ENCODE peak calls at places on chromosome 14, in six cellular contexts. One of them, this sample, is unnamed.

GRCh38 chr14:102893452-102893851 is 29.0 kb upstream of the AMN start:
- DNase-seq in CD8-positive, alpha-beta memory T cell: no peak
- DNase-seq in small intestine: peak; percentile 58
- DNase-seq in OCI-LY7: no peak
- DNase-seq in PC-3: no peak
- DNase-seq in body of pancreas: no peak
- DNase-seq in this sample: peak; percentile 97

GRCh38 chr14:35866595-35867279 is 40.6 kb downstream of the BRMS1L start:
- DNase-seq in CD8-positive, alpha-beta memory T cell: no peak
- DNase-seq in small intestine: no peak
- DNase-seq in OCI-LY7: no peak
- DNase-seq in PC-3: no peak
- DNase-seq in body of pancreas: no peak
- DNase-seq in this sample: no peak

GRCh38 chr14:84592770-84593169 is 937.2 kb upstream of the FLRT2 start:
- DNase-seq in CD8-positive, alpha-beta memory T cell: no peak
- DNase-seq in small intestine: no peak
- DNase-seq in OCI-LY7: no peak
- DNase-seq in PC-3: no peak
- DNase-seq in body of pancreas: no peak
- DNase-seq in this sample: no peak

GRCh38 chr14:84927096-84927910 is 602.6 kb upstream of the FLRT2 start:
- DNase-seq in CD8-positive, alpha-beta memory T cell: no peak
- DNase-seq in small intestine: no peak
- DNase-seq in OCI-LY7: no peak
- DNase-seq in PC-3: no peak
- DNase-seq in body of pancreas: no peak
- DNase-seq in this sample: peak; percentile 25

GRCh38 chr14:61192970-61193369 is 88.2 kb downstream of the TMEM30B start:
- DNase-seq in CD8-positive, alpha-beta memory T cell: no peak
- DNase-seq in small intestine: no peak
- DNase-seq in OCI-LY7: no peak
- DNase-seq in PC-3: no peak
- DNase-seq in body of pancreas: no peak
- DNase-seq in this sample: no peak

GRCh38 chr14:75011356-75012097 is 8.8 kb downstream of the EIF2B2 start:
- DNase-seq in CD8-positive, alpha-beta memory T cell: no peak
- DNase-seq in small intestine: no peak
- DNase-seq in OCI-LY7: no peak
- DNase-seq in PC-3: peak; percentile 48
- DNase-seq in body of pancreas: no peak
- DNase-seq in this sample: peak; percentile 56

GRCh38 chr14:68734231-68734732 is 58.6 kb downstream of the ZFP36L1 start:
- DNase-seq in CD8-positive, alpha-beta memory T cell: no peak
- DNase-seq in small intestine: peak; percentile 49
- DNase-seq in OCI-LY7: peak; percentile 56
- DNase-seq in PC-3: no peak
- DNase-seq in body of pancreas: no peak
- DNase-seq in this sample: no peak

GRCh38 chr14:24195186-24196070 is at the start of gene TM9SF1:
- DNase-seq in CD8-positive, alpha-beta memory T cell: peak; percentile 91
- DNase-seq in small intestine: peak; percentile 85
- DNase-seq in OCI-LY7: peak; percentile 93
- DNase-seq in PC-3: peak; percentile 78
- DNase-seq in body of pancreas: peak; percentile 89
- DNase-seq in this sample: peak; percentile 92

GRCh38 chr14:30196861-30197260 is 269.2 kb upstream of the PRKD1 start:
- DNase-seq in CD8-positive, alpha-beta memory T cell: no peak
- DNase-seq in small intestine: no peak
- DNase-seq in OCI-LY7: no peak
- DNase-seq in PC-3: no peak
- DNase-seq in body of pancreas: no peak
- DNase-seq in this sample: no peak

GRCh38 chr14:68520637-68521556 is 272.0 kb downstream of the ZFP36L1 start:
- DNase-seq in CD8-positive, alpha-beta memory T cell: no peak
- DNase-seq in small intestine: peak; percentile 84
- DNase-seq in OCI-LY7: no peak
- DNase-seq in PC-3: peak; percentile 95
- DNase-seq in body of pancreas: peak; percentile 87
- DNase-seq in this sample: no peak

GRCh38 chr14:23579311-23579630 is 681 bp upstream of the JPH4 start:
- DNase-seq in CD8-positive, alpha-beta memory T cell: no peak
- DNase-seq in small intestine: no peak
- DNase-seq in OCI-LY7: no peak
- DNase-seq in PC-3: no peak
- DNase-seq in body of pancreas: no peak
- DNase-seq in this sample: no peak

GRCh38 chr14:99055019-99055418 is 217.0 kb downstream of the BCL11B start:
- DNase-seq in CD8-positive, alpha-beta memory T cell: no peak
- DNase-seq in small intestine: no peak
- DNase-seq in OCI-LY7: no peak
- DNase-seq in PC-3: no peak
- DNase-seq in body of pancreas: no peak
- DNase-seq in this sample: no peak

GRCh38 chr14:24368562-24369252 is 723 bp downstream of the NFATC4 start:
- DNase-seq in CD8-positive, alpha-beta memory T cell: peak; percentile 13
- DNase-seq in small intestine: no peak
- DNase-seq in OCI-LY7: peak; percentile 53
- DNase-seq in PC-3: no peak
- DNase-seq in body of pancreas: peak; percentile 34
- DNase-seq in this sample: peak; percentile 74

GRCh38 chr14:29897181-29897580 is 30.5 kb downstream of the PRKD1 start:
- DNase-seq in CD8-positive, alpha-beta memory T cell: no peak
- DNase-seq in small intestine: no peak
- DNase-seq in OCI-LY7: no peak
- DNase-seq in PC-3: no peak
- DNase-seq in body of pancreas: no peak
- DNase-seq in this sample: no peak

GRCh38 chr14:23245282-23245681 is 7.5 kb downstream of the RNF212B start:
- DNase-seq in CD8-positive, alpha-beta memory T cell: no peak
- DNase-seq in small intestine: peak; percentile 76
- DNase-seq in OCI-LY7: no peak
- DNase-seq in PC-3: no peak
- DNase-seq in body of pancreas: no peak
- DNase-seq in this sample: no peak

GRCh38 chr14:79028281-79028680 is 858.1 kb downstream of the NRXN3 start:
- DNase-seq in CD8-positive, alpha-beta memory T cell: no peak
- DNase-seq in small intestine: no peak
- DNase-seq in OCI-LY7: no peak
- DNase-seq in PC-3: peak; percentile 30
- DNase-seq in body of pancreas: no peak
- DNase-seq in this sample: no peak

GRCh38 chr14:100872241-100872640 is 31.3 kb downstream of the RTL1 start:
- DNase-seq in CD8-positive, alpha-beta memory T cell: no peak
- DNase-seq in small intestine: no peak
- DNase-seq in OCI-LY7: no peak
- DNase-seq in PC-3: no peak
- DNase-seq in body of pancreas: no peak
- DNase-seq in this sample: no peak

GRCh38 chr14:54570047-54570446 is 3.1 kb downstream of the SAMD4A start:
- DNase-seq in CD8-positive, alpha-beta memory T cell: no peak
- DNase-seq in small intestine: no peak
- DNase-seq in OCI-LY7: no peak
- DNase-seq in PC-3: peak; percentile 15
- DNase-seq in body of pancreas: no peak
- DNase-seq in this sample: no peak

GRCh38 chr14:24395609-24396580 is 2.9 kb upstream of the NYNRIN start:
- DNase-seq in CD8-positive, alpha-beta memory T cell: no peak
- DNase-seq in small intestine: no peak
- DNase-seq in OCI-LY7: peak; percentile 13
- DNase-seq in PC-3: no peak
- DNase-seq in body of pancreas: no peak
- DNase-seq in this sample: no peak

GRCh38 chr14:29339491-29339890 is 572.9 kb downstream of the FOXG1 start:
- DNase-seq in CD8-positive, alpha-beta memory T cell: no peak
- DNase-seq in small intestine: no peak
- DNase-seq in OCI-LY7: no peak
- DNase-seq in PC-3: peak; percentile 59
- DNase-seq in body of pancreas: no peak
- DNase-seq in this sample: no peak

GRCh38 chr14:66624319-66624937 is 116.5 kb downstream of the GPHN start:
- DNase-seq in CD8-positive, alpha-beta memory T cell: no peak
- DNase-seq in small intestine: peak; percentile 56
- DNase-seq in OCI-LY7: peak; percentile 27
- DNase-seq in PC-3: peak; percentile 77
- DNase-seq in body of pancreas: peak; percentile 65
- DNase-seq in this sample: peak; percentile 59

GRCh38 chr14:104703269-104703668 is 13.9 kb downstream of the INF2 start:
- DNase-seq in CD8-positive, alpha-beta memory T cell: no peak
- DNase-seq in small intestine: no peak
- DNase-seq in OCI-LY7: no peak
- DNase-seq in PC-3: no peak
- DNase-seq in body of pancreas: no peak
- DNase-seq in this sample: no peak

GRCh38 chr14:104702106-104702505 is 12.7 kb downstream of the INF2 start:
- DNase-seq in CD8-positive, alpha-beta memory T cell: no peak
- DNase-seq in small intestine: no peak
- DNase-seq in OCI-LY7: no peak
- DNase-seq in PC-3: no peak
- DNase-seq in body of pancreas: no peak
- DNase-seq in this sample: no peak

GRCh38 chr14:104701383-104702076 is 12.1 kb downstream of the INF2 start:
- DNase-seq in CD8-positive, alpha-beta memory T cell: no peak
- DNase-seq in small intestine: no peak
- DNase-seq in OCI-LY7: no peak
- DNase-seq in PC-3: no peak
- DNase-seq in body of pancreas: no peak
- DNase-seq in this sample: no peak

GRCh38 chr14:104704252-104704651 is 14.8 kb downstream of the INF2 start:
- DNase-seq in CD8-positive, alpha-beta memory T cell: no peak
- DNase-seq in small intestine: no peak
- DNase-seq in OCI-LY7: no peak
- DNase-seq in PC-3: no peak
- DNase-seq in body of pancreas: no peak
- DNase-seq in this sample: no peak

DNA sequence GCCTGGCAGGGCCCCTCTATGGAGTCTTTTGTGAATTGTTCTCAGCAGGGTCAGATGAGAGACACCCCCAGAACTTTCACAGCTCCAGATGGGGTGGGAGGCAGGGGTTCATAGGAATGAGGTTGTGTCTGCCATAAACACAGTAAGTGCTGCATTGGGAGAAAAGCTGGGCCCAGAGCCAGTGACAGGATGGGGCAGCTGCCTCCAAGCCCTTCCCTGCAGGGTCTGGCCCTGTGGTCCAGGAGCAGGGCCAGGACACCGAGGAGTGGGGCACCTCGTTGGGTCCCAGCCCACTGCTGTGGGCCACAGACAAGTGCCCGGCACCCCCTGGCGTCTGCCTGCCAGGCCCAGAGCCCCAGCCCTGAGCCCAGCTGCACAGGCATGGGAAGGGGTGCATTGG is 13.3 kb downstream of the INF2 start:
- DNase-seq in CD8-positive, alpha-beta memory T cell: no peak
- DNase-seq in small intestine: no peak
- DNase-seq in OCI-LY7: no peak
- DNase-seq in PC-3: no peak
- DNase-seq in body of pancreas: no peak
- DNase-seq in this sample: no peak
- H3K4me3 ChIP-seq in CD8-positive, alpha-beta memory T cell: no peak overlapping the region
- H3K4me3 ChIP-seq in small intestine: no peak overlapping the region
- H3K4me3 ChIP-seq in OCI-LY7: no peak overlapping the region
- H3K4me3 ChIP-seq in PC-3: no peak overlapping the region
- H3K4me3 ChIP-seq in body of pancreas: no peak overlapping the region
- H3K4me3 ChIP-seq in this sample: no peak overlapping the region

GRCh38 chr14:95143813-95144620 is 13.3 kb downstream of the DICER1 start:
- DNase-seq in CD8-positive, alpha-beta memory T cell: no peak
- DNase-seq in small intestine: no peak
- DNase-seq in OCI-LY7: peak; percentile 38
- DNase-seq in PC-3: no peak
- DNase-seq in body of pancreas: no peak
- DNase-seq in this sample: no peak

GRCh38 chr14:95142208-95142607 is 15.1 kb downstream of the DICER1 start:
- DNase-seq in CD8-positive, alpha-beta memory T cell: no peak
- DNase-seq in small intestine: no peak
- DNase-seq in OCI-LY7: peak; percentile 27
- DNase-seq in PC-3: no peak
- DNase-seq in body of pancreas: no peak
- DNase-seq in this sample: no peak

GRCh38 chr14:95146079-95146771 is 11.1 kb downstream of the DICER1 start:
- DNase-seq in CD8-positive, alpha-beta memory T cell: no peak
- DNase-seq in small intestine: no peak
- DNase-seq in OCI-LY7: no peak
- DNase-seq in PC-3: no peak
- DNase-seq in body of pancreas: peak; percentile 46
- DNase-seq in this sample: no peak

GRCh38 chr14:95147597-95147996 is 9.7 kb downstream of the DICER1 start:
- DNase-seq in CD8-positive, alpha-beta memory T cell: no peak
- DNase-seq in small intestine: no peak
- DNase-seq in OCI-LY7: no peak
- DNase-seq in PC-3: no peak
- DNase-seq in body of pancreas: no peak
- DNase-seq in this sample: no peak

DNA sequence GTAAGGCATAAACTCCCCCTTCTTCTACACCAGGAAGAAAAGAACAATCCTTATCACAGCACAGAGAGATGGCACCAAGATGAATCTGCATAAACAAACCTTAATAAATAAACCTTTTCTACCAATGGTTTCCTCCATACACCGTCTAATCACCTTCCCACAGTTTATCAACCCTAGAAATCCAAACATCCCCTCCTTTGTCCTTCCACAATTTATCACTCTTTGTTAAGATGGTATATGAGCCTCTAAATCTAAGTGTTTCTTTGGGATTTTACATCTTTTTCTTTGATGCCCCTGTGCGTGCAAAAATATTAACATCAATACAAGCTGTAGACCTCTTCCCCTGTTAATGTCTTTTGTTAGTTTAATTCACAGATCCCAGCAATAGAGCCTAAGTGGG is 12.5 kb downstream of the DICER1 start:
- DNase-seq in CD8-positive, alpha-beta memory T cell: no peak
- DNase-seq in small intestine: no peak
- DNase-seq in OCI-LY7: no peak
- DNase-seq in PC-3: no peak
- DNase-seq in body of pancreas: no peak
- DNase-seq in this sample: no peak
- H3K4me1 ChIP-seq in CD8-positive, alpha-beta memory T cell: peaks cover 15% of the 10 kb centered on the region
- H3K4me1 ChIP-seq in small intestine: no peaks in the 10 kb centered on the region
- H3K4me1 ChIP-seq in OCI-LY7: peaks cover 48% of the 10 kb centered on the region
- H3K4me1 ChIP-seq in PC-3: peaks cover 17% of the 10 kb centered on the region
- H3K4me1 ChIP-seq in body of pancreas: peaks cover 57% of the 10 kb centered on the region
- H3K4me1 ChIP-seq in this sample: peaks cover 8% of the 10 kb centered on the region

GRCh38 chr14:95523818-95524448 is 7.5 kb upstream of the SYNE3 start:
- DNase-seq in CD8-positive, alpha-beta memory T cell: no peak
- DNase-seq in small intestine: peak; percentile 93
- DNase-seq in OCI-LY7: peak; percentile 31
- DNase-seq in PC-3: no peak
- DNase-seq in body of pancreas: no peak
- DNase-seq in this sample: no peak
- H3K27ac ChIP-seq in CD8-positive, alpha-beta memory T cell: peak overlapping the region; percentile 51
- H3K27ac ChIP-seq in small intestine: peak overlapping the region; percentile 76
- H3K27ac ChIP-seq in OCI-LY7: no peak overlapping the region
- H3K27ac ChIP-seq in PC-3: no peak overlapping the region
- H3K27ac ChIP-seq in body of pancreas: peak overlapping the region; percentile 56
- H3K27ac ChIP-seq in this sample: no peak overlapping the region

DNA sequence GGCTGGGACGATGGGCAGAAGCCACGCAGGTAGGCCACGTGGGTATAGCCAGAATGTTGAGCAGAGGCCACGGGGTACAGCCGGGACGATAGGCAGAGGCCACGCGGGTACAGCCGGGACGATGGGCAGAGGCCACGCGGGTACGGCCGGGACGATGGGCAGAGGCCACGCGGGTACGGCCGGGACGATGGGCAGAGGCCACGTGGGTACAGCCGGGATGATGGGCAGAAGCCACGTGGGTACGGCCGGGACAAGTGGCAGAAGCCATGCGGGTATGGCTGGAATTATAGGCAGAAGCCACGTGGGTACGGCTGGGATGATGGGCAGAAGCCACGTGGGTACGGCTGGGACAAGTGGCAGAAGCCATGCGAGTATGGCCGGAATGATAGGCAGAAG is 195.0 kb downstream of the TTC7B start:
- DNase-seq in CD8-positive, alpha-beta memory T cell: no peak
- DNase-seq in small intestine: no peak
- DNase-seq in OCI-LY7: no peak
- DNase-seq in PC-3: no peak
- DNase-seq in body of pancreas: no peak
- DNase-seq in this sample: no peak
- H3K4me3 ChIP-seq in CD8-positive, alpha-beta memory T cell: no peak overlapping the region
- H3K4me3 ChIP-seq in small intestine: no peak overlapping the region
- H3K4me3 ChIP-seq in OCI-LY7: no peak overlapping the region
- H3K4me3 ChIP-seq in PC-3: no peak overlapping the region
- H3K4me3 ChIP-seq in body of pancreas: no peak overlapping the region
- H3K4me3 ChIP-seq in this sample: no peak overlapping the region

This sample was measured in cardiac muscle cell.